ENCODE peak calls at places on chromosomes 4 and X, in five cellular contexts. U is fibroblast of mammary gland, J is Caco-2, A is endothelial cell, F is neural crest cell. L is an unnamed sample.

GRCh38 chr4:22268350-22269025 is 247.4 kb downstream of the ADGRA3 start:
- DNase-seq in U (no peak), J (no peak), A (no peak), F (no peak), L (no peak)

GRCh38 chr4:94084155-94084554 is 123.5 kb upstream of the SMARCAD1 start:
- DNase-seq in U (no peak), J (no peak), A (no peak), F (no peak), L (no peak)

GRCh38 chr4:3340703-3341088 is 47.9 kb downstream of the RGS12 start:
- DNase-seq in U (no peak), J (no peak), A (no peak), F (no peak), L (no peak)

GRCh38 chr4:118740869-118741268 is 55.7 kb downstream of the METTL14 start:
- DNase-seq in U (peak; percentile 45), J (no peak), A (no peak), F (no peak), L (peak; percentile 7)

GRCh38 chr4:8157496-8157895 is 1.1 kb downstream of the ABLIM2 start:
- DNase-seq in U (no peak), J (no peak), A (no peak), F (no peak), L (no peak)

GRCh38 chrX:134460005-134460860 is at the start of gene HPRT1:
- DNase-seq in U (peak; percentile 65), J (peak; percentile 80), A (peak; percentile 64), F (peak; percentile 60), L (peak; percentile 84)

GRCh38 chr4:141534985-141535384 is 101.4 kb upstream of the IL15 start:
- DNase-seq in U (no peak), J (no peak), A (no peak), F (no peak), L (no peak)

GRCh38 chrX:111779582-111779981 is 96.4 kb upstream of the TRPC5OS start:
- DNase-seq in U (peak; percentile 8), J (no peak), A (no peak), F (no peak), L (no peak)

GRCh38 chrX:38305971-38306370 is 21.3 kb downstream of the RPGR start:
- DNase-seq in U (peak; percentile 92), J (no peak), A (no peak), F (no peak), L (no peak)

GRCh38 chrX:50813843-50814661 is at the start of gene SHROOM4:
- DNase-seq in U (peak; percentile 48), J (no peak), A (peak; percentile 52), F (peak; percentile 34), L (no peak)

GRCh38 chr4:7770675-7771050 is 169.0 kb downstream of the AFAP1 start:
- DNase-seq in U (no peak), J (no peak), A (no peak), F (no peak), L (no peak)

GRCh38 chr4:169940460-169940859 is 85.7 kb downstream of the MFAP3L start:
- DNase-seq in U (no peak), J (peak; percentile 11), A (peak; percentile 6), F (no peak), L (no peak)
- TF ChIP-seq CTCF in U (peak; percentile 2), J (no peak), A (peak; percentile 17), F (no peak), L (no peak)

DNA sequence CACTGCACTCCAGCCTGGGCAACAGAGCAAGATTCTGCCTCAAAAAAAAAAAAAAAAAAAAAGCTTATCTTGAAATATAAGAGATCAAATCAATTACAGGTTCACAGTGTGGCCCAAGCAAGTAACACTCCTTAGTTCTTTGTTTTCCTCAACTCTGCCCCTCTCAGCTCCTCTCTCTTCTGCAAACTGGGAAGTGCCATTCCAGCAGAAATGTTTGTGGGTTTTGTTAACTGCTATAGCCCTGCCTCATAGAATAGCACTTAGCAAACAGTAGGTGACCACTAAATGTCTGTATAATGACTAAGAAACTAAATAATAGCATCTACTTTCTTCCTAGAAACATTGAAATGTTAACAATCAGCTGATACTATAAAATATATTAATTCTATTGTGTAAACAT is 160.0 kb upstream of the NAP1L5 start:
- DNase-seq in U (no peak), J (no peak), A (no peak), F (no peak), L (no peak)
- TF ChIP-seq CTCF in U (no peak), J (no peak), A (no peak), F (no peak), L (no peak)

GRCh38 chr4:185892165-185892564 is 80.2 kb upstream of the SORBS2 start:
- DNase-seq in U (no peak), J (no peak), A (no peak), F (no peak), L (no peak)
- TF ChIP-seq CTCF in U (no peak), J (no peak), A (no peak), F (no peak), L (no peak)

GRCh38 chr4:101348367-101348827 is 1.1 kb upstream of the PPP3CA start:
- DNase-seq in U (no peak), J (peak; percentile 32), A (no peak), F (no peak), L (no peak)

GRCh38 chr4:101346562-101347266 is 612 bp downstream of the PPP3CA start:
- DNase-seq in U (peak; percentile 47), J (peak; percentile 52), A (peak; percentile 57), F (peak; percentile 48), L (peak; percentile 58)

GRCh38 chr4:101346312-101346561 is 1.1 kb downstream of the PPP3CA start:
- DNase-seq in U (no peak), J (no peak), A (no peak), F (no peak), L (peak; percentile 65)

GRCh38 chr4:101347267-101347556 is at the start of gene PPP3CA:
- DNase-seq in U (no peak), J (no peak), A (no peak), F (no peak), L (peak; percentile 73)

GRCh38 chr4:101347557-101348366 is 436 bp upstream of the PPP3CA start:
- DNase-seq in U (peak; percentile 94), J (peak; percentile 98), A (peak; percentile 100), F (peak; percentile 99), L (peak; percentile 99)
- TF ChIP-seq CTCF in U (no peak), J (no peak), A (no peak), F (no peak), L (no peak)